ENCODE peak calls at places on chromosomes 11 and 22, in five cellular contexts. I is A549, Z is BJ, B is brain microvascular endothelial cell, U is IMR-90. K is an unnamed sample.

GRCh38 chr11:134749040-134749586 is 337.1 kb upstream of the B3GAT1 start:
- DNase-seq in I (no peak), B (no peak), U (no peak), Z (no peak), K (no peak)

GRCh38 chr11:12409621-12410005 is 32.2 kb downstream of the PARVA start:
- DNase-seq in B (no peak), Z (no peak), I (no peak), U (peak), K (no peak)

GRCh38 chr22:23233746-23234408 is 53.6 kb downstream of the BCR start:
- DNase-seq in I (no peak), B (peak), U (peak), Z (no peak), K (no peak)

GRCh38 chr11:7683571-7683970 is 10.3 kb upstream of the CYB5R2 start:
- DNase-seq in U (no peak), B (no peak), Z (no peak), I (no peak), K (no peak)

GRCh38 chr11:78886616-78887015 is 312.0 kb upstream of the NARS2 start:
- DNase-seq in B (peak), U (peak), I (no peak), Z (no peak), K (peak)

GRCh38 chr11:76639621-76640020 is 30.9 kb downstream of the LRRC32 start:
- DNase-seq in Z (no peak), B (no peak), U (no peak), I (no peak), K (no peak)

GRCh38 chr22:50695421-50696250 is 23.0 kb downstream of the SHANK3 start:
- DNase-seq in Z (no peak), I (no peak), U (no peak), B (no peak), K (no peak)

GRCh38 chr11:76551400-76551799 is 106.6 kb downstream of the EMSY start:
- DNase-seq in B (no peak), Z (no peak), U (no peak), I (no peak), K (no peak)

GRCh38 chr11:35324981-35325380 is 94.4 kb downstream of the SLC1A2 start:
- DNase-seq in B (no peak), U (peak), Z (no peak), I (no peak), K (no peak)

GRCh38 chr11:44805596-44805995 is 78.8 kb downstream of the TSPAN18 start:
- DNase-seq in U (peak), Z (no peak), B (no peak), I (no peak), K (no peak)

GRCh38 chr11:4607111-4607510 is 920 bp downstream of the TRIM68 start:
- DNase-seq in U (peak), Z (no peak), I (no peak), B (no peak), K (no peak)

GRCh38 chr11:8650401-8650990 is 32.0 kb downstream of the TRIM66 start:
- DNase-seq in Z (peak), B (no peak), U (peak), I (no peak), K (no peak)

GRCh38 chr22:48444320-48445112 is 1383.2 kb downstream of the BRD1 start:
- DNase-seq in B (no peak), I (no peak), Z (no peak), U (no peak), K (no peak)

GRCh38 chr22:31278643-31279326 is 13.5 kb downstream of the PIK3IP1 start:
- DNase-seq in I (no peak), U (no peak), Z (no peak), B (no peak), K (no peak)

GRCh38 chr11:130831506-130832385 is 84.5 kb downstream of the SNX19 start:
- DNase-seq in U (peak), B (no peak), Z (no peak), I (no peak), K (no peak)

GRCh38 chr22:45210174-45210573 is 30.5 kb downstream of the KIAA0930 start:
- DNase-seq in Z (no peak), I (no peak), B (no peak), U (no peak), K (no peak)

GRCh38 chr11:96002339-96002738 is 78.4 kb upstream of the MTMR2 start:
- DNase-seq in Z (no peak), B (no peak), U (no peak), I (no peak), K (no peak)

GRCh38 chr11:28146123-28146751 is 38.0 kb downstream of the METTL15 start:
- DNase-seq in Z (peak), U (peak), I (peak), B (peak), K (peak)

GRCh38 chr11:73464347-73464746 is 88.1 kb downstream of the RELT start:
- DNase-seq in I (no peak), U (peak), Z (no peak), B (no peak), K (no peak)

GRCh38 chr11:45262900-45263299 is 23.2 kb downstream of the SYT13 start:
- DNase-seq in I (no peak), U (no peak), Z (no peak), B (no peak), K (no peak)

GRCh38 chr22:49239264-49240015 is 588.2 kb downstream of the BRD1 start:
- DNase-seq in B (no peak), U (no peak), Z (no peak), I (no peak), K (no peak)

GRCh38 chr22:36467946-36468345 is 13.5 kb downstream of the TXN2 start:
- DNase-seq in U (peak), Z (peak), I (peak), B (peak), K (peak)

GRCh38 chr11:17743808-17744119 is 9.2 kb downstream of the KCNC1 start:
- DNase-seq in Z (no peak), I (no peak), B (no peak), U (peak), K (no peak)

GRCh38 chr11:65652511-65653228 is 10.0 kb downstream of the RELA start:
- DNase-seq in I (peak), U (peak), Z (peak), B (peak), K (peak)

GRCh38 chr11:16278273-16278672 is 78.1 kb downstream of the SOX6 start:
- DNase-seq in I (no peak), B (no peak), Z (no peak), U (no peak), K (no peak)

GRCh38 chr11:48007677-48008076 is 27.3 kb downstream of the PTPRJ start:
- DNase-seq in I (no peak), Z (no peak), B (no peak), U (no peak), K (no peak)

GRCh38 chr11:1073851-1074243 is 827 bp upstream of the MUC2 start:
- DNase-seq in Z (no peak), B (no peak), I (no peak), U (no peak), K (no peak)

GRCh38 chr11:117817213-117818035 is 7.1 kb downstream of the FXYD2 start:
- DNase-seq in Z (peak), I (peak), B (peak), U (peak), K (peak)

GRCh38 chr11:129364143-129364654 is 11.4 kb upstream of the BARX2 start:
- DNase-seq in B (peak), I (peak), Z (peak), U (peak), K (peak)

GRCh38 chr11:128707671-128708070 is 13.8 kb downstream of the FLI1 start:
- DNase-seq in U (peak), Z (peak), I (no peak), B (no peak), K (no peak)

DNA sequence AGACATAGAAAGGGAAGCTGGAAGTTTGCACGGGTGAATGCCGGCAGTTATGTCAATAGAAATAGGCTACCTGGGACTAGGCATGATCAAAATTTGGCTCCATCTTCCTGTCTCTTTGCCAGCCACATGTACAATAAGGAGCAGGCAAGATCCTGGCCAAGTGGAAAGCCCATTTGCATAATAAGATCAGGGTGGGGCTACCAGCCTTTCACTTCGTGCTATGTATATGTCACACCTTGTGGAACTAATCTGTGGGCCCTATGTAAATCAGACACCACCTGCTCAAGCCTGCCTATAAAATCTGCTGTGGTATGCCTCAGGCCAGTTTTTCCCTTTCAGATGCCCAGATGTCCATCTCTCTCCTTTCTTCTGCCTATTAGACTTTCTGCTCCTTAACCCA is 79.3 kb upstream of the DRD2 start:
- DNase-seq in U (no peak), Z (no peak), B (no peak), I (no peak), K (no peak)
- H3K4me3 ChIP-seq in U (no peak), Z (no peak), B (no peak), I (no peak), K (no peak)

GRCh38 chr22:24772493-24773220 is 1.9 kb downstream of the PIWIL3 start:
- DNase-seq in B (peak), I (peak), Z (no peak), U (peak), K (peak)
- TF ChIP-seq CTCF in B (peak), I (peak), Z (peak), U (peak), K (peak)

GRCh38 chr11:63929616-63930015 is 9.2 kb upstream of the NAA40 start:
- DNase-seq in Z (no peak), I (no peak), B (no peak), U (no peak), K (no peak)
- H3K4me3 ChIP-seq in Z (no peak), I (no peak), B (no peak), U (no peak), K (no peak)

GRCh38 chr11:60743058-60743457 is 13.6 kb upstream of the MS4A15 start:
- DNase-seq in B (no peak), Z (no peak), U (no peak), I (no peak), K (no peak)
- TF ChIP-seq CTCF in B (no peak), Z (no peak), U (no peak), I (no peak), K (no peak)

GRCh38 chr11:114301088-114301487 is 4.9 kb downstream of the NNMT start:
- DNase-seq in U (no peak), Z (no peak), B (no peak), I (no peak), K (no peak)
- H3K4me3 ChIP-seq in U (no peak), Z (peak), B (peak), I (peak), K (peak)

GRCh38 chr22:17243524-17243923 is 24.3 kb upstream of the ADA2 start:
- DNase-seq in B (no peak), Z (no peak), I (no peak), U (no peak), K (no peak)
- TF ChIP-seq CTCF in B (no peak), Z (no peak), I (no peak), U (no peak), K (no peak)

DNA sequence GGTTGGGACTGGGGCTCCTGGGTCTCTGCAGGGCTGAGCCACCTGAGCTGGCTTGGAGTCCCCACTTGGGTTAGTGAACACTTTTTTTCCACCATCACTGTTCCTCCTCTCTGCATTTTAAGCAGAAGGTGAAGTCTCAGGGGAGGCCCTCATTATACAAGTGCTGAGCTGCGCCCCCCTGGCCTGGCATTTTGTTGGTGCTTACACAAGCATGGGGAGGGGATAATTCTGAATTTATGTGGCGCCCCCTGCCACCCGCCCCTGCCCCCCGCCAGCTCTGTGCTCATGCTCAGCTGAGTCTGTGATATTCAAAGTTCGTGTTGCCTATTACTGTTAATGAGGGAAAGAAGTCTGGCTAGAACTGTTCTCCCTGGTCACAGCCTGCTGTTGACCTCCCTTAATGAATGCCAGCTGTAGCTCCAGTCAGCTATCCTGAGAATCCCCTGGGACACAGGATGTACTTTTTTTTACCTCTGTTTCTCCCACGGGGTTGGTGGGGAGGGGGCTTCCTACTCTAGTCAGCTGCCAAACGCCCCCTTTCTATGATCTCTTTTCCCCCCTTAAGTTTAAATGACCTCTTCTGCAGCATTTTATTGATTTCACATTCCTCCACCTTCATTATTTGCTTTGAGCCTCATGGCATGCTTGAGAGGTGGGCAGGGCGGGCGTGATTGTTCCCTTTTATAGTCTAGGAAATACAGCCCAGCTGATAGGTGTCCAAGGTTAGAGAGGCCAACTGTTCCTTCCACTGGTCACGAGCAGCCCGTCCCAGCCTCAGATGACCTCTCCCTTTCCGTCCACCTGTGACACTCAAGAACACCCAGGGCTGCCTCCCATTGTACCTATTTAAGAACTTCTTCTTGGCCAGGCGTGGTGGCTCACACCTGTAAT is 12.2 kb downstream of the USP2 start:
- DNase-seq in Z (no peak), B (no peak), U (no peak), I (no peak), K (no peak)
- H3K4me3 ChIP-seq in Z (no peak), B (no peak), U (no peak), I (no peak), K (no peak)

DNA sequence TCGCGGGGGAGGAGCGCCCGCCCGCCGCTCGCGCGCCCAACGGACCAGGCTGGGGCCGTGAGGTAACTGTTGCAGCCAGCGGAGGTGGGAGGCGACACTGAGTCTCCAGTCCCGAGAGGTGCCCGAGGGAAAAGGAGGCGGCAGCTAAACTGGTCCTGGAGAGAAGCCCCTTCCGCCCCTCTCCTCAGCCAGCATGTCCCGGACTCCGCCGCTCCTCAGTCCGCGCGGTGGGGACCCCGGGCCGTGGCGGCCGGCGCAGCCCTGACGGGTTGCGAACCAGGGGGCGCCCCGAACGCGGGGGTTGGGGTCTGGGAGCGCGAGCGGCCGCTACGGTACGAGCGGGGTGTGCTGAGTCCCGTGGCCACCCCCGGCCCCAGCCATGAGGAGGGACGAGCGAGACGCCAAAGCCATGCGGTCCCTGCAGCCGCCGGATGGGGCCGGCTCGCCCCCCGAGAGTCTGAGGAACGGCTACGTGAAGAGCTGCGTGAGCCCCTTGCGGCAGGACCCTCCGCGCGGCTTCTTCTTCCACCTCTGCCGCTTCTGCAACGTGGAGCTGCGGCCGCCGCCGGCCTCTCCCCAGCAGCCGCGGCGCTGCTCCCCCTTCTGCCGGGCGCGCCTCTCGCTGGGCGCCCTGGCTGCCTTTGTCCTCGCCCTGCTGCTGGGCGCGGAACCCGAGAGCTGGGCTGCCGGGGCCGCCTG is at the start of gene PDE3B:
- DNase-seq in Z (no peak), I (peak), B (peak), U (peak), K (no peak)
- TF ChIP-seq CTCF in Z (no peak), I (peak), B (no peak), U (no peak), K (no peak)